ENCODE peak calls at places on chromosomes 6 and 20, in ten cellular contexts. F is nephron progenitor cell; J is NCI-H1092; I is cerebellum; H is endothelial cell; G is activated effector memory CD4-positive, alpha-beta T cell treated with anti-CD3 and anti-CD28 coated beads, Interleukin-2, amount 50 U/mL, for 16 hours; Y is A172; M is GM23248; L is right cardiac atrium; C is RWPE1. Q is an unnamed sample.

GRCh38 chr6:958531-958930 is 265.6 kb upstream of the EXOC2 start:
- DNase-seq in F (no peak), J (no peak), I (no peak), H (no peak), G (no peak), Y (peak), M (peak), L (no peak), C (peak), Q (no peak)

GRCh38 chr20:51511861-51512619 is 30.5 kb downstream of the NFATC2 start:
- DNase-seq in F (no peak), J (no peak), I (no peak), H (no peak), G (peak), Y (no peak), M (no peak), L (no peak), C (no peak), Q (no peak)

GRCh38 chr6:17115251-17116089 is 13.6 kb downstream of the STMND1 start:
- DNase-seq in F (no peak), J (no peak), I (no peak), H (no peak), G (no peak), Y (peak), M (peak), L (no peak), C (peak), Q (no peak)

GRCh38 chr20:1150218-1150617 is 31.8 kb downstream of the PSMF1 start:
- DNase-seq in F (no peak), J (no peak), I (no peak), H (no peak), G (no peak), Y (no peak), M (peak), L (no peak), C (peak), Q (peak)

GRCh38 chr6:14423955-14424354 is 306.4 kb downstream of the CD83 start:
- DNase-seq in F (no peak), J (no peak), I (no peak), H (no peak), G (no peak), Y (no peak), M (no peak), L (no peak), C (no peak), Q (no peak)

GRCh38 chr20:50562262-50562701 is 52.1 kb downstream of the PTPN1 start:
- DNase-seq in F (no peak), J (peak), I (no peak), H (no peak), G (no peak), Y (no peak), M (no peak), L (no peak), C (no peak), Q (no peak)

GRCh38 chr6:3484240-3484639 is 27.4 kb upstream of the SLC22A23 start:
- DNase-seq in F (no peak), J (no peak), I (no peak), H (no peak), G (no peak), Y (peak), M (peak), L (no peak), C (peak), Q (no peak)

GRCh38 chr6:116398366-116399005 is 27.7 kb downstream of the DSE start:
- DNase-seq in F (no peak), J (no peak), I (no peak), H (no peak), G (no peak), Y (no peak), M (peak), L (no peak), C (no peak), Q (no peak)

Q was measured in erythroblast.